ENCODE peak calls at places on chromosomes 7 and 10, in ten cellular contexts. E, N, F, V, H, B, L, A, W and Z are unnamed samples.
A peak's percentile ranks its signal among the peaks of the same experiment; 100 is the strongest.

GRCh38 chr7:92461027-92462003 is 14.0 kb downstream of the GATAD1 start:
- DNase-seq in E (no peak), N (no peak), F (no peak), V (peak; percentile 56), H (peak; percentile 40), B (no peak), L (no peak), A (peak; percentile 71), W (peak; percentile 3), Z (peak; percentile 20)

GRCh38 chr7:28800150-28800549 is 158.0 kb downstream of the TRIL start:
- DNase-seq in E (no peak), N (no peak), F (peak; percentile 25), V (no peak), H (no peak), B (no peak), L (no peak), A (no peak), W (no peak), Z (no peak)

GRCh38 chr7:12386237-12386839 is 17.3 kb downstream of the VWDE start:
- DNase-seq in E (no peak), N (no peak), F (no peak), V (no peak), H (no peak), B (no peak), L (no peak), A (no peak), W (no peak), Z (no peak)

GRCh38 chr10:14604181-14605142 is 170.2 kb downstream of the FAM107B start:
- DNase-seq in E (peak; percentile 65), N (no peak), F (peak; percentile 88), V (peak; percentile 77), H (peak; percentile 80), B (peak; percentile 94), L (peak; percentile 71), A (peak; percentile 95), W (no peak), Z (peak; percentile 66)

GRCh38 chr7:142516038-142516501 is 233.2 kb upstream of the PRSS1 start:
- DNase-seq in E (no peak), N (peak; percentile 28), F (no peak), V (peak; percentile 79), H (peak; percentile 82), B (no peak), L (peak; percentile 19), A (peak; percentile 72), W (peak; percentile 18), Z (peak; percentile 25)

GRCh38 chr10:104642311-104643022 is 1.4 kb downstream of the SORCS3 start:
- DNase-seq in E (no peak), N (no peak), F (no peak), V (no peak), H (no peak), B (peak; percentile 79), L (no peak), A (peak; percentile 26), W (no peak), Z (no peak)

GRCh38 chr7:114554781-114555537 is 140.3 kb downstream of the FOXP2 start:
- DNase-seq in E (no peak), N (peak; percentile 7), F (no peak), V (peak; percentile 40), H (peak; percentile 50), B (no peak), L (no peak), A (no peak), W (peak; percentile 48), Z (no peak)

GRCh38 chr10:101969496-101969895 is 86.5 kb downstream of the ARMH3 start:
- DNase-seq in E (no peak), N (no peak), F (no peak), V (no peak), H (no peak), B (no peak), L (no peak), A (no peak), W (no peak), Z (no peak)

GRCh38 chr7:48587475-48587874 is 336.9 kb upstream of the CDC14C start:
- DNase-seq in E (no peak), N (no peak), F (no peak), V (no peak), H (no peak), B (no peak), L (no peak), A (no peak), W (no peak), Z (no peak)

GRCh38 chr7:142327555-142327954 is 69.7 kb upstream of the PRSS58 start:
- DNase-seq in E (no peak), N (no peak), F (no peak), V (no peak), H (no peak), B (no peak), L (no peak), A (no peak), W (no peak), Z (no peak)

GRCh38 chr7:75596727-75597614 is 104.9 kb downstream of the SPDYE5 start:
- DNase-seq in E (no peak), N (no peak), F (no peak), V (no peak), H (no peak), B (no peak), L (no peak), A (no peak), W (no peak), Z (no peak)